ENCODE peak calls at places on chromosomes 16 and 17, in nine cellular contexts. Z is AG09309, R is NCI-H2029, J is HTR-8/SVneo, A is trophoblast cell, X is aorta, H is fibroblast of the aortic adventitia, Q is WTC11, E is AG08395. K is an unnamed sample.

GRCh38 chr16:27526169-27526568 is 23.5 kb downstream of the GTF3C1 start:
- DNase-seq in Z (no peak), R (peak), J (no peak), A (peak), X (no peak), H (no peak), Q (no peak), E (no peak), K (no peak)

GRCh38 chr16:80518436-80518835 is 22.4 kb upstream of the DYNLRB2 start:
- DNase-seq in Z (no peak), R (no peak), J (no peak), A (no peak), X (no peak), H (no peak), Q (no peak), E (no peak), K (no peak)

GRCh38 chr17:27319536-27320221 is 25.8 kb downstream of the WSB1 start:
- DNase-seq in Z (no peak), R (peak), J (no peak), A (peak), X (peak), H (peak), Q (no peak), E (peak), K (peak)

GRCh38 chr17:64146418-64147109 is 16.6 kb upstream of the ERN1 start:
- DNase-seq in Z (no peak), R (no peak), J (peak), A (peak), X (peak), H (peak), Q (peak), E (peak), K (peak)

GRCh38 chr17:19812407-19812806 is 55.3 kb downstream of the ULK2 start:
- DNase-seq in Z (no peak), R (no peak), J (no peak), A (no peak), X (no peak), H (peak), Q (no peak), E (no peak), K (no peak)

GRCh38 chr16:642189-643049 is 791 bp downstream of the MCRIP2 start:
- DNase-seq in Z (no peak), R (peak), J (no peak), A (peak), X (no peak), H (no peak), Q (peak), E (peak), K (no peak)

GRCh38 chr17:82703935-82704865 is 5.7 kb upstream of the RAB40B start:
- DNase-seq in Z (no peak), R (no peak), J (no peak), A (no peak), X (no peak), H (no peak), Q (no peak), E (no peak), K (no peak)

GRCh38 chr17:65324977-65325376 is 187.8 kb downstream of the RGS9 start:
- DNase-seq in Z (no peak), R (no peak), J (no peak), A (no peak), X (no peak), H (peak), Q (no peak), E (peak), K (peak)

GRCh38 chr16:24135624-24136296 is 120.4 kb upstream of the CACNG3 start:
- DNase-seq in Z (no peak), R (no peak), J (no peak), A (no peak), X (no peak), H (no peak), Q (no peak), E (no peak), K (no peak)